ENCODE peak calls at places on chromosomes 16 and 17, in five cellular contexts. M is NT2/D1, D is tibial nerve, H is sigmoid colon, P is PC-3. Z is an unnamed sample.

GRCh38 chr16:2842340-2843000 is 12.4 kb downstream of the ZG16B start:
- DNase-seq in D (no peak), H (peak; percentile 69), P (no peak), M (peak; percentile 30), Z (peak; percentile 51)

GRCh38 chr17:2963332-2964027 is 99.9 kb downstream of the OR1D5 start:
- DNase-seq in M (no peak), H (peak; percentile 37), P (no peak), D (no peak), Z (no peak)

GRCh38 chr17:70961341-70961740 is 792.0 kb downstream of the KCNJ2 start:
- DNase-seq in M (no peak), P (no peak), D (no peak), H (no peak), Z (no peak)

GRCh38 chr17:21030375-21030774 is 12.4 kb downstream of the USP22 start:
- DNase-seq in H (no peak), P (no peak), D (no peak), M (no peak), Z (no peak)

GRCh38 chr17:79986441-79987186 is 49.1 kb downstream of the TBC1D16 start:
- DNase-seq in M (no peak), H (peak; percentile 71), P (no peak), D (no peak), Z (no peak)

GRCh38 chr16:26161461-26162180 is 469.9 kb downstream of the HS3ST4 start:
- DNase-seq in M (no peak), H (no peak), P (no peak), D (no peak), Z (no peak)

GRCh38 chr17:21815352-21816063 is 123.2 kb downstream of the KCNJ18 start:
- DNase-seq in M (no peak), D (no peak), P (no peak), H (no peak), Z (no peak)

GRCh38 chr16:9139965-9140364 is 48.5 kb downstream of the HAPSTR1 start:
- DNase-seq in D (no peak), M (no peak), H (no peak), P (peak; percentile 29), Z (no peak)

GRCh38 chr17:38327936-38328335 is 15.8 kb downstream of the GPR179 start:
- DNase-seq in H (no peak), D (no peak), P (no peak), M (no peak), Z (no peak)

GRCh38 chr16:27528294-27528693 is 21.4 kb downstream of the GTF3C1 start:
- DNase-seq in P (no peak), M (no peak), H (no peak), D (no peak), Z (no peak)

GRCh38 chr16:89613101-89613953 is at the start of gene DPEP1:
- DNase-seq in D (no peak), P (no peak), M (no peak), H (no peak), Z (no peak)

GRCh38 chr16:86676216-86676800 is 98.0 kb downstream of the FOXL1 start:
- DNase-seq in M (no peak), D (no peak), P (peak; percentile 57), H (no peak), Z (no peak)

GRCh38 chr17:7478276-7479138 is 924 bp downstream of the ZBTB4 start:
- DNase-seq in P (peak; percentile 13), D (no peak), H (peak; percentile 86), M (no peak), Z (peak; percentile 64)

GRCh38 chr16:57007050-57007449 is 17.7 kb downstream of the NLRC5 start:
- DNase-seq in H (no peak), M (no peak), D (no peak), P (no peak), Z (no peak)

GRCh38 chr17:48261297-48261880 is 153.8 kb downstream of the SNX11 start:
- DNase-seq in D (no peak), P (peak; percentile 72), H (no peak), M (peak; percentile 30), Z (no peak)

GRCh38 chr17:28648698-28649097 is 3.7 kb upstream of the BLTP2 start:
- DNase-seq in H (no peak), D (no peak), P (no peak), M (no peak), Z (no peak)

GRCh38 chr17:78337244-78338109 is 22.4 kb downstream of the SOCS3 start:
- DNase-seq in H (peak; percentile 74), M (no peak), P (peak; percentile 98), D (no peak), Z (no peak)

GRCh38 chr17:17305282-17305801 is 2.2 kb downstream of the NT5M start:
- DNase-seq in M (no peak), H (no peak), D (no peak), P (no peak), Z (no peak)

GRCh38 chr17:21039839-21040575 is 2.8 kb downstream of the USP22 start:
- DNase-seq in H (peak; percentile 71), M (no peak), D (no peak), P (peak; percentile 76), Z (no peak)

GRCh38 chr17:50205111-50205821 is 3.8 kb upstream of the COL1A1 start:
- DNase-seq in H (peak; percentile 67), M (no peak), D (peak; percentile 9), P (no peak), Z (no peak)

GRCh38 chr17:75872434-75873351 is 5.7 kb downstream of the TRIM47 start:
- DNase-seq in M (no peak), P (peak; percentile 80), D (peak; percentile 67), H (peak; percentile 95), Z (peak; percentile 18)

GRCh38 chr17:60652484-60653247 is 25.0 kb upstream of the BCAS3 start:
- DNase-seq in P (no peak), D (no peak), H (no peak), M (no peak), Z (no peak)

GRCh38 chr17:54992797-54993639 is 24.5 kb downstream of the STXBP4 start:
- DNase-seq in M (peak; percentile 9), H (no peak), P (peak; percentile 82), D (no peak), Z (no peak)

GRCh38 chr16:72812651-72813050 is 235.3 kb downstream of the ZFHX3 start:
- DNase-seq in M (no peak), D (no peak), H (no peak), P (no peak), Z (no peak)

GRCh38 chr17:46910179-46910927 is 12.6 kb upstream of the GOSR2 start:
- DNase-seq in P (no peak), H (no peak), D (no peak), M (no peak), Z (no peak)

DNA sequence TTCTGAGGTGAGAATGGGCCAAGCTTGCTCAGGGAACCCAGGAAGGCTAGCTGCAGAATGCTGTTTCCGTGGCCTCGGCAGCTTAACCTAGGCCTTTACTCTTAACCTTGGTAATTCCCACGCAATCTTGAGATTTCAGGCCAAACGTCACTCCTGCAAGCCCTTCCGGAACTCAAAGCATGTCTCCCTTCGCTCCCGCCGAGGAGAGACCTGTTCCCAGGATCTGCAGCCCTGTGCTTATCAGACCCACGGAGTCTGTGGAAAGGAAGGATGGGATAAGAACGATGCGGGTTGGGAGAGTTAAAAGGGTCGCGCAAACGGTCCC is 524 bp upstream of the ZFP3 start:
- DNase-seq in H (no peak), M (no peak), D (no peak), P (no peak), Z (no peak)
- H3K4me3 ChIP-seq in H (peak overlapping the region; percentile 92), M (peak overlapping the region; percentile 35), D (peak overlapping the region; percentile 75), P (peak overlapping the region; percentile 72), Z (peak overlapping the region; percentile 65)

GRCh38 chr16:17384473-17384872 is 86.3 kb downstream of the XYLT1 start:
- DNase-seq in M (no peak), D (no peak), H (no peak), P (no peak), Z (no peak)

GRCh38 chr16:17386229-17386628 is 84.5 kb downstream of the XYLT1 start:
- DNase-seq in P (no peak), M (no peak), D (no peak), H (no peak), Z (no peak)

GRCh38 chr16:17382949-17383348 is 87.8 kb downstream of the XYLT1 start:
- DNase-seq in D (no peak), H (no peak), M (no peak), P (no peak), Z (no peak)

GRCh38 chr16:17389392-17389791 is 81.4 kb downstream of the XYLT1 start:
- DNase-seq in H (no peak), M (no peak), P (no peak), D (no peak), Z (no peak)

GRCh38 chr16:17387226-17387625 is 83.5 kb downstream of the XYLT1 start:
- DNase-seq in P (no peak), M (no peak), D (no peak), H (no peak), Z (no peak)
- H3K4me1 ChIP-seq in P (no peaks in the 10 kb centered on the region), M (peaks cover 9% of the 10 kb centered on the region), D (peaks cover 36% of the 10 kb centered on the region), H (peaks cover 84% of the 10 kb centered on the region), Z (peaks cover 12% of the 10 kb centered on the region)

GRCh38 chr17:34383225-34383615 is 20.2 kb upstream of the CCL1 start:
- DNase-seq in H (no peak), M (no peak), P (no peak), D (no peak), Z (no peak)
- H3K27me3 ChIP-seq in H (peaks cover 7% of the 10 kb centered on the region), M (no peaks in the 10 kb centered on the region), P (no peaks in the 10 kb centered on the region), D (no peaks in the 10 kb centered on the region), Z (no peaks in the 10 kb centered on the region)

GRCh38 chr16:81321537-81321936 is 6.8 kb downstream of the GAN start:
- DNase-seq in P (no peak), H (no peak), D (no peak), M (no peak), Z (no peak)

GRCh38 chr16:81321039-81321438 is 6.3 kb downstream of the GAN start:
- DNase-seq in M (no peak), H (no peak), P (no peak), D (no peak), Z (no peak)

GRCh38 chr16:81316176-81316496 is 1.4 kb downstream of the GAN start:
- DNase-seq in D (no peak), H (no peak), M (no peak), P (no peak), Z (no peak)

GRCh38 chr16:81319221-81319912 is 4.6 kb downstream of the GAN start:
- DNase-seq in M (no peak), P (peak; percentile 45), D (no peak), H (no peak), Z (no peak)

GRCh38 chr16:81318711-81319110 is 3.9 kb downstream of the GAN start:
- DNase-seq in H (no peak), D (no peak), M (no peak), P (no peak), Z (no peak)
- H3K4me3 ChIP-seq in H (no peak overlapping the region), D (no peak overlapping the region), M (no peak overlapping the region), P (no peak overlapping the region), Z (no peak overlapping the region)

DNA sequence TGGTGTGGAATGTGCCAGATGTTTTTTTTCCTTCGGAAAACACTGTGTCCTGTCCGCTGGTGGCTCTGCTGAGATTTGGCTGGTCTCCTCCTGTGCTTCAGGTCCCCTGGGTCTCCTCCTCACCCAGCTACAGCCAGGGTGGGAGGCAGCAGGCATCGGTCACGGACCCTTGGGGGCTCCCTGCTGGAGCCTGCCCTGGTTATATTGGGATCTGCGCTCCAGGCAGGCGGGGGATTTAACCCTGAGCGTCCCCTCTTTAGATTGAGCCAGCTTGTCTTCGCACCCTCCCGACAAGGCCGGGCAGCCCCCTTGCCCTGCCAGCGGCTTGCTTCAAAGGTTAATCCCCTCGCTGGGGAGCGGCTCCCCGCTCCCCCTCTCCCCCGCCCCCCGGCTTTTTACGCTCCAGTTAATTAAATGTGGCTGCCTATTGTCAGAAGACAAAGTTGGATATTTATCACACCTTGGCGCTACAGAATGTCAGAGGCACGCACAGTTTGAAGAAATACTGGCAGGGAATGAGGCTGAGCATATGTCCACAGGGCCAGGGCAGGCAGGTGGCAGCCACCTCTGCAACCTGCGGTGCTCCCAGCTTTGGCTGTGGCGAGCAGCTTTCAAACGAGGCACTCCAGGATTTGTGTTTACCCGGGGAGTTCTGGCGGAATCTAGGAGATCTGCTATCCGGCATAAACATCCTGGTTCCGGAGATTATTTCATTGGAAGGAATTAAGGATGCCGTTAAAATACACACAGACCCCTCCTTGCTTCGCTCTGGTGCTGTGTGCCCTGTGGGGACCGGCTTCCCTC is 38.2 kb upstream of the GSE1 start:
- DNase-seq in P (no peak), M (no peak), D (no peak), H (no peak), Z (no peak)
- H3K4me1 ChIP-seq in P (peaks cover 17% of the 10 kb centered on the region), M (peaks cover 68% of the 10 kb centered on the region), D (peaks cover 75% of the 10 kb centered on the region), H (peaks cover 80% of the 10 kb centered on the region), Z (peaks cover 20% of the 10 kb centered on the region)

Z was measured in effector memory CD4-positive, alpha-beta T cell.